ENCODE peak calls at places on chromosome 2, in seven cellular contexts. One of them, this sample, is unnamed.

GRCh38 chr2:120568975-120569268 is 166.7 kb upstream of the GLI2 start:
- DNase-seq in ovary: no peak
- DNase-seq in endothelial cell: no peak
- DNase-seq in IMR-90: no peak
- DNase-seq in spleen: no peak
- DNase-seq in ascending aorta: no peak
- DNase-seq in HFFc6: no peak
- DNase-seq in this sample: no peak

GRCh38 chr2:7077660-7078278 is 160.6 kb downstream of the RNF144A start:
- DNase-seq in IMR-90: no peak
- DNase-seq in spleen: no peak
- DNase-seq in ovary: no peak
- DNase-seq in endothelial cell: no peak
- DNase-seq in ascending aorta: no peak
- DNase-seq in HFFc6: no peak
- DNase-seq in this sample: no peak

GRCh38 chr2:2765839-2766495 is 434.9 kb upstream of the MYT1L start:
- DNase-seq in endothelial cell: no peak
- DNase-seq in spleen: no peak
- DNase-seq in HFFc6: no peak
- DNase-seq in IMR-90: no peak
- DNase-seq in ovary: no peak
- DNase-seq in ascending aorta: no peak
- DNase-seq in this sample: no peak

GRCh38 chr2:109257653-109258052 is 128.6 kb downstream of the SH3RF3 start:
- DNase-seq in HFFc6: no peak
- DNase-seq in spleen: no peak
- DNase-seq in IMR-90: peak
- DNase-seq in ovary: no peak
- DNase-seq in endothelial cell: no peak
- DNase-seq in ascending aorta: peak
- DNase-seq in this sample: no peak

GRCh38 chr2:216857131-216857550 is 2.7 kb downstream of the TNP1 start:
- DNase-seq in HFFc6: peak
- DNase-seq in IMR-90: peak
- DNase-seq in spleen: no peak
- DNase-seq in ovary: no peak
- DNase-seq in ascending aorta: no peak
- DNase-seq in endothelial cell: no peak
- DNase-seq in this sample: no peak

GRCh38 chr2:190835303-190835930 is 45.2 kb upstream of the GLS start:
- DNase-seq in endothelial cell: no peak
- DNase-seq in HFFc6: peak
- DNase-seq in spleen: no peak
- DNase-seq in ovary: peak
- DNase-seq in ascending aorta: peak
- DNase-seq in IMR-90: peak
- DNase-seq in this sample: no peak

GRCh38 chr2:104758199-104758620 is 95.7 kb upstream of the POU3F3 start:
- DNase-seq in ascending aorta: no peak
- DNase-seq in HFFc6: no peak
- DNase-seq in spleen: no peak
- DNase-seq in ovary: no peak
- DNase-seq in IMR-90: no peak
- DNase-seq in endothelial cell: no peak
- DNase-seq in this sample: no peak

GRCh38 chr2:9095690-9096089 is 92.2 kb upstream of the MBOAT2 start:
- DNase-seq in endothelial cell: peak
- DNase-seq in HFFc6: no peak
- DNase-seq in ovary: peak
- DNase-seq in ascending aorta: no peak
- DNase-seq in IMR-90: peak
- DNase-seq in spleen: peak
- DNase-seq in this sample: no peak

GRCh38 chr2:156443089-156443488 is 6.9 kb downstream of the GPD2 start:
- DNase-seq in HFFc6: no peak
- DNase-seq in spleen: no peak
- DNase-seq in ovary: no peak
- DNase-seq in endothelial cell: no peak
- DNase-seq in ascending aorta: no peak
- DNase-seq in IMR-90: no peak
- DNase-seq in this sample: no peak

GRCh38 chr2:112153179-112153490 is 14.9 kb downstream of the FBLN7 start:
- DNase-seq in IMR-90: no peak
- DNase-seq in ovary: no peak
- DNase-seq in HFFc6: peak
- DNase-seq in endothelial cell: no peak
- DNase-seq in spleen: no peak
- DNase-seq in ascending aorta: peak
- DNase-seq in this sample: no peak

GRCh38 chr2:159051133-159051532 is 82.7 kb downstream of the TANC1 start:
- DNase-seq in endothelial cell: no peak
- DNase-seq in IMR-90: no peak
- DNase-seq in ovary: no peak
- DNase-seq in ascending aorta: no peak
- DNase-seq in spleen: no peak
- DNase-seq in HFFc6: no peak
- DNase-seq in this sample: no peak

DNA sequence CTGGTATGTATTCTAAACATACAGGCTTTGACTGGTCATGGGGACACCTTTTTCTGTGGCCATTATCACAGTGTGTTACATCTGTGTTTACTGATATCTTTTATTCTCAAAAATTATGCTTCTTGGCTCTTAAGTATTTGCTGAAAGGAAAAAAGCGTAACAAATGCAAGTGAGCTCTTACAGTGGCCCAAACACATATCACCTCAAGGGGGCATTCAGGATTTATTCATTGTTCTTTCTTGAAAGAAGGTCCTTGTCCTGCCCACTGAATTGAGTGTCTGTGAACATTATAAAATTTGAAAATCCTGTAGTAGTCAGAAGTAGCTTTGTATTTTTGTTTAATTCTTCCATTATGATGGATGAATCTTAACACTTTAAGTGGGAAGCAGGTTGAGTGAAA is 454.5 kb downstream of the XIRP2 start:
- DNase-seq in HFFc6: no peak
- DNase-seq in endothelial cell: no peak
- DNase-seq in spleen: no peak
- DNase-seq in IMR-90: no peak
- DNase-seq in ascending aorta: no peak
- DNase-seq in ovary: no peak
- DNase-seq in this sample: no peak
- TF ChIP-seq CTCF in HFFc6: no peak
- TF ChIP-seq CTCF in endothelial cell: peak
- TF ChIP-seq CTCF in spleen: no peak
- TF ChIP-seq CTCF in IMR-90: no peak
- TF ChIP-seq CTCF in ascending aorta: no peak
- TF ChIP-seq CTCF in ovary: no peak
- TF ChIP-seq CTCF in this sample: peak

DNA sequence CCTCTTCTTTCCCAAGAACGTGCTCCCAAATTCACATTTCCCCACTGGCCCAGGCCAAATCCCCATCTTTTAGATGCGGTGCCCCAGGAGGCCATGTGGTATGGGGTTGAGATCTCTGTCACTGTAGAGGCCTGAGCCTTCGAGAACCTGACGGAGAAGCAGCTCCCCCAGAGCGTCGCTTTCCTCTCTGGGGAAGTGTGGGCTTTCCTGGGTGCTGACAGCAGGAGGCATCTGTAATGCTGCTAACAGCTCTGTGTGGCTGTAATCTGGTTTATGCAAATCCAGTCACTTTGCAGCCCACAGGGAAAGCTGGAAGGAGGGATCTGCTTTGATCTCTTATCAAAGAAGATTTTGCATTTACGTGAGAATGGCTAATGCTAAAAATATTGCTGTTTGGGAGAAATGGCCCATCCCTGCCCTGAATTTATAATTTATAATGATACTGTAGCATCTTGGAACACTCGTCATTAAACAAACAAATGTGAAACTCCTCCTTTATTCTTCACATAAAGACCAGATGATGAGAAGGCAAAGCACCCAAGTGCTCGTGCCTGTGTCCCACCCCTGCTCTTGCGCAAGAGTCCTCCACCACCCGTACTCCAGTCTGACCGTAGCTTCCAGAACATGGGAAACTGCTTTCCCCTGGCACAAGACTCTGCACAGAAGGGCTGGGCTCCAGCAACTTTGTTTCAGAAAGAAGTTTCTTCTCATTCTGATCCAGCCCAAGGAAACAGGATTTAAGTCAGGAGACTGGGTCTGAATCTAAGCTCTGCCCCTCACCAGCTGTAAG is 109.9 kb upstream of the EPC2 start:
- DNase-seq in IMR-90: no peak
- DNase-seq in spleen: no peak
- DNase-seq in endothelial cell: no peak
- DNase-seq in ovary: no peak
- DNase-seq in ascending aorta: no peak
- DNase-seq in HFFc6: no peak
- DNase-seq in this sample: no peak
- TF ChIP-seq CTCF in IMR-90: no peak
- TF ChIP-seq CTCF in spleen: no peak
- TF ChIP-seq CTCF in endothelial cell: no peak
- TF ChIP-seq CTCF in ovary: no peak
- TF ChIP-seq CTCF in ascending aorta: no peak
- TF ChIP-seq CTCF in HFFc6: no peak
- TF ChIP-seq CTCF in this sample: no peak

GRCh38 chr2:70807102-70807827 is 13.1 kb downstream of the CLEC4F start:
- DNase-seq in endothelial cell: no peak
- DNase-seq in spleen: no peak
- DNase-seq in ascending aorta: no peak
- DNase-seq in ovary: no peak
- DNase-seq in IMR-90: no peak
- DNase-seq in HFFc6: no peak
- DNase-seq in this sample: no peak
- TF ChIP-seq CTCF in endothelial cell: no peak
- TF ChIP-seq CTCF in spleen: no peak
- TF ChIP-seq CTCF in ascending aorta: no peak
- TF ChIP-seq CTCF in ovary: no peak
- TF ChIP-seq CTCF in IMR-90: no peak
- TF ChIP-seq CTCF in HFFc6: no peak
- TF ChIP-seq CTCF in this sample: no peak

DNA sequence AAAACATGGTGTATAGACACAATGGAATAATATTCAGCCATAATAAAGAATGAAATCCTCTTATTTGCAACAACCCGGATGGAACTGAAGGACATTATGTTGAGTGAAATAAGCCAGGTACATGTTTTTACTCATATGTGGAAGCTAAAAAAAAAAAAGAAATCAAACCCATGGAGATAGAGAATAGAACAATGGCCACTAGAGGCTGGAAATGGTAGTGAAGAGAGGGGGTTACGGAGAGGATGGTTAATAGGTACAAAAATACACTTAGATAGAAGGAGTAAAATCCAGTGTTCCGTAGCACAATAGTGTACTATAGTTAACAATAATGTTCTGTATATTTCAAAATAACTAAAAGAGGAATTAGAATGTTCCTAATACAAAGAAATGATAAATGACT is 12.8 kb upstream of the KIAA2012 start:
- DNase-seq in ovary: no peak
- DNase-seq in ascending aorta: no peak
- DNase-seq in spleen: no peak
- DNase-seq in HFFc6: no peak
- DNase-seq in IMR-90: no peak
- DNase-seq in endothelial cell: no peak
- DNase-seq in this sample: no peak
- TF ChIP-seq CTCF in ovary: no peak
- TF ChIP-seq CTCF in ascending aorta: no peak
- TF ChIP-seq CTCF in spleen: no peak
- TF ChIP-seq CTCF in HFFc6: peak
- TF ChIP-seq CTCF in IMR-90: peak
- TF ChIP-seq CTCF in endothelial cell: peak
- TF ChIP-seq CTCF in this sample: peak

DNA sequence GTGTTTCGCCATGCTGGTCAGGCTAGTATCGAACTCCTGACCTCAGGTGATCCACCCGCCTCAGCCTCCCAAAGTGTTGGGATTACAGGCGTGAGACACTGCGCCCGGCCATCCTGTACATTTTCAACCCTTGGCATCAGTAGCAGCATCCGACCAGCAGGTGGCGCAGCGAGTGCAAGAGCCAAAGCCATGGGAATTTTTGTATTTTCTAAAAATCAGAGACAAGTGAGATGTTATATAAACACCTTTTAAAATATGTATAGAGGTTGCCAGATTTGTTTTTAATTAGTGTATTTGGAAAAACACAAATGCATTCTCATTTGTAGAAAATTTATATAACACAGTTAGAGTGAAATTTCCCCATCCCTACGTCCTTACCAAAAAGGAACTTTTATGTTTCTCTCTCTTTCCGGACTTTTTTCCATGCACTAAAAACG is 36.8 kb downstream of the MOGAT1 start:
- DNase-seq in IMR-90: peak
- DNase-seq in spleen: peak
- DNase-seq in ascending aorta: peak
- DNase-seq in ovary: peak
- DNase-seq in endothelial cell: peak
- DNase-seq in HFFc6: peak
- DNase-seq in this sample: no peak
- TF ChIP-seq CTCF in IMR-90: peak
- TF ChIP-seq CTCF in spleen: peak
- TF ChIP-seq CTCF in ascending aorta: peak
- TF ChIP-seq CTCF in ovary: peak
- TF ChIP-seq CTCF in endothelial cell: peak
- TF ChIP-seq CTCF in HFFc6: peak
- TF ChIP-seq CTCF in this sample: peak

DNA sequence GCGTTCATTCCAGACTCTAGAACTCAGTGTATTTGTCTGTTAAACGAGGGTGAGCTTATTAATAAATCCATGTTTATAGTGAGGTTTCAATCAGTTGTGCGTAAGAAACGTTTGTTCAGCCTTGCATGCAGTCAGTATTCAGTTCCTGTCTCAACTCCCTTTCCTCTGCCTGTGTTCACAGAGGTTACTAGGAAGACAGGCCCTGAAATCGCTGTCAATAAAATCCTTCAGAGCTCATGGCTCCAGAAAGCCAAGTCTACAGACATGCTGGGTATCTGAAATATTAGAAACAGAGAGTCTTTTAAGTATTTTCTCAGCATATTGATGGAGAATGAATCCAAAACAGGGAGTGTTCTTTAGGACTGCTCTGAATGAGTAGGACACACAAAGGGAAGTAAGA is 75.4 kb downstream of the KLF7 start:
- DNase-seq in ascending aorta: no peak
- DNase-seq in endothelial cell: no peak
- DNase-seq in spleen: no peak
- DNase-seq in IMR-90: no peak
- DNase-seq in HFFc6: no peak
- DNase-seq in ovary: no peak
- DNase-seq in this sample: no peak
- TF ChIP-seq CTCF in ascending aorta: no peak
- TF ChIP-seq CTCF in endothelial cell: no peak
- TF ChIP-seq CTCF in spleen: no peak
- TF ChIP-seq CTCF in IMR-90: no peak
- TF ChIP-seq CTCF in HFFc6: no peak
- TF ChIP-seq CTCF in ovary: no peak
- TF ChIP-seq CTCF in this sample: no peak

GRCh38 chr2:100427627-100428258 is 10.3 kb upstream of the CHST10 start:
- DNase-seq in ascending aorta: no peak
- DNase-seq in spleen: no peak
- DNase-seq in HFFc6: peak
- DNase-seq in IMR-90: peak
- DNase-seq in endothelial cell: peak
- DNase-seq in ovary: peak
- DNase-seq in this sample: no peak
- TF ChIP-seq CTCF in ascending aorta: peak
- TF ChIP-seq CTCF in spleen: no peak
- TF ChIP-seq CTCF in HFFc6: peak
- TF ChIP-seq CTCF in IMR-90: peak
- TF ChIP-seq CTCF in endothelial cell: peak
- TF ChIP-seq CTCF in ovary: no peak
- TF ChIP-seq CTCF in this sample: peak

GRCh38 chr2:134692461-134692860 is 26.3 kb downstream of the TMEM163 start:
- DNase-seq in ascending aorta: no peak
- DNase-seq in endothelial cell: no peak
- DNase-seq in ovary: no peak
- DNase-seq in IMR-90: no peak
- DNase-seq in HFFc6: no peak
- DNase-seq in spleen: no peak
- DNase-seq in this sample: no peak
- TF ChIP-seq CTCF in ascending aorta: no peak
- TF ChIP-seq CTCF in endothelial cell: no peak
- TF ChIP-seq CTCF in ovary: no peak
- TF ChIP-seq CTCF in IMR-90: no peak
- TF ChIP-seq CTCF in HFFc6: no peak
- TF ChIP-seq CTCF in spleen: no peak
- TF ChIP-seq CTCF in this sample: no peak